ENCODE peak calls at places on chromosomes 16 and 17, in five cellular contexts. One of them, this sample, is unnamed.

GRCh38 chr17:27664606-27664965 is 33.6 kb downstream of the LGALS9 start:
- DNase-seq in GM04504: no peak
- DNase-seq in NCI-H774: no peak
- DNase-seq in glutamatergic neuron: no peak
- DNase-seq in cardiac muscle cell: no peak
- DNase-seq in this sample: no peak

GRCh38 chr17:76267051-76267576 is 2.0 kb downstream of the UBALD2 start:
- DNase-seq in NCI-H774: no peak
- DNase-seq in glutamatergic neuron: no peak
- DNase-seq in GM04504: no peak
- DNase-seq in cardiac muscle cell: no peak
- DNase-seq in this sample: no peak

GRCh38 chr17:62911106-62911505 is 54.9 kb upstream of the TANC2 start:
- DNase-seq in glutamatergic neuron: no peak
- DNase-seq in cardiac muscle cell: no peak
- DNase-seq in NCI-H774: no peak
- DNase-seq in GM04504: no peak
- DNase-seq in this sample: no peak

GRCh38 chr16:84278968-84279367 is 15.7 kb upstream of the WFDC1 start:
- DNase-seq in cardiac muscle cell: no peak
- DNase-seq in NCI-H774: no peak
- DNase-seq in GM04504: no peak
- DNase-seq in glutamatergic neuron: peak
- DNase-seq in this sample: no peak

GRCh38 chr17:51647873-51648272 is 387.5 kb downstream of the UTP18 start:
- DNase-seq in GM04504: no peak
- DNase-seq in cardiac muscle cell: no peak
- DNase-seq in glutamatergic neuron: no peak
- DNase-seq in NCI-H774: no peak
- DNase-seq in this sample: no peak

GRCh38 chr16:64138621-64139020 is 983.2 kb downstream of the CDH11 start:
- DNase-seq in cardiac muscle cell: no peak
- DNase-seq in GM04504: no peak
- DNase-seq in NCI-H774: no peak
- DNase-seq in glutamatergic neuron: no peak
- DNase-seq in this sample: no peak

GRCh38 chr16:48613061-48613957 is 3.3 kb upstream of the N4BP1 start:
- DNase-seq in glutamatergic neuron: no peak
- DNase-seq in cardiac muscle cell: peak
- DNase-seq in NCI-H774: no peak
- DNase-seq in GM04504: peak
- DNase-seq in this sample: peak

GRCh38 chr17:79654350-79654959 is 43.6 kb upstream of the RBFOX3 start:
- DNase-seq in cardiac muscle cell: no peak
- DNase-seq in GM04504: no peak
- DNase-seq in NCI-H774: no peak
- DNase-seq in glutamatergic neuron: no peak
- DNase-seq in this sample: no peak

GRCh38 chr16:17459903-17460521 is 10.7 kb downstream of the XYLT1 start:
- DNase-seq in glutamatergic neuron: no peak
- DNase-seq in cardiac muscle cell: no peak
- DNase-seq in NCI-H774: no peak
- DNase-seq in GM04504: no peak
- DNase-seq in this sample: no peak

GRCh38 chr17:79789943-79790804 is 6.7 kb downstream of the CBX8 start:
- DNase-seq in cardiac muscle cell: peak
- DNase-seq in glutamatergic neuron: peak
- DNase-seq in GM04504: no peak
- DNase-seq in NCI-H774: peak
- DNase-seq in this sample: no peak

GRCh38 chr17:73342057-73342522 is 30.3 kb upstream of the CDC42EP4 start:
- DNase-seq in cardiac muscle cell: peak
- DNase-seq in glutamatergic neuron: peak
- DNase-seq in NCI-H774: peak
- DNase-seq in GM04504: peak
- DNase-seq in this sample: no peak

GRCh38 chr17:57246257-57246656 is 10.1 kb upstream of the MSI2 start:
- DNase-seq in cardiac muscle cell: no peak
- DNase-seq in NCI-H774: no peak
- DNase-seq in glutamatergic neuron: no peak
- DNase-seq in GM04504: no peak
- DNase-seq in this sample: no peak

GRCh38 chr17:15498107-15498506 is 30.7 kb upstream of the CDRT4 start:
- DNase-seq in cardiac muscle cell: peak
- DNase-seq in NCI-H774: no peak
- DNase-seq in GM04504: no peak
- DNase-seq in glutamatergic neuron: peak
- DNase-seq in this sample: no peak

GRCh38 chr17:78991906-78992532 is 12.3 kb upstream of the LGALS3BP start:
- DNase-seq in NCI-H774: no peak
- DNase-seq in GM04504: no peak
- DNase-seq in glutamatergic neuron: no peak
- DNase-seq in cardiac muscle cell: no peak
- DNase-seq in this sample: no peak

GRCh38 chr17:83190601-83191387 is 111.4 kb downstream of the METRNL start:
- DNase-seq in NCI-H774: no peak
- DNase-seq in glutamatergic neuron: no peak
- DNase-seq in cardiac muscle cell: no peak
- DNase-seq in GM04504: no peak
- DNase-seq in this sample: no peak

GRCh38 chr17:20998571-20999043 is 44.2 kb downstream of the USP22 start:
- DNase-seq in NCI-H774: no peak
- DNase-seq in GM04504: no peak
- DNase-seq in cardiac muscle cell: no peak
- DNase-seq in glutamatergic neuron: no peak
- DNase-seq in this sample: no peak

GRCh38 chr16:66446737-66447136 is 19.6 kb downstream of the BEAN1 start:
- DNase-seq in cardiac muscle cell: no peak
- DNase-seq in NCI-H774: no peak
- DNase-seq in GM04504: no peak
- DNase-seq in glutamatergic neuron: no peak
- DNase-seq in this sample: no peak

GRCh38 chr17:57956311-57957119 is 1.3 kb upstream of the CUEDC1 start:
- DNase-seq in GM04504: no peak
- DNase-seq in NCI-H774: no peak
- DNase-seq in glutamatergic neuron: no peak
- DNase-seq in cardiac muscle cell: no peak
- DNase-seq in this sample: no peak

GRCh38 chr17:27762527-27763305 is 37.6 kb downstream of the NOS2 start:
- DNase-seq in NCI-H774: no peak
- DNase-seq in cardiac muscle cell: peak
- DNase-seq in GM04504: no peak
- DNase-seq in glutamatergic neuron: no peak
- DNase-seq in this sample: peak

GRCh38 chr17:1997587-1998425 is 27.3 kb downstream of the RTN4RL1 start:
- DNase-seq in GM04504: no peak
- DNase-seq in cardiac muscle cell: no peak
- DNase-seq in glutamatergic neuron: peak
- DNase-seq in NCI-H774: no peak
- DNase-seq in this sample: no peak

GRCh38 chr17:72952641-72953313 is 139.7 kb downstream of the SLC39A11 start:
- DNase-seq in glutamatergic neuron: no peak
- DNase-seq in cardiac muscle cell: no peak
- DNase-seq in GM04504: no peak
- DNase-seq in NCI-H774: no peak
- DNase-seq in this sample: no peak

GRCh38 chr16:62225675-62226074 is 189.4 kb upstream of the CDH8 start:
- DNase-seq in NCI-H774: no peak
- DNase-seq in glutamatergic neuron: peak
- DNase-seq in GM04504: no peak
- DNase-seq in cardiac muscle cell: peak
- DNase-seq in this sample: peak

GRCh38 chr17:44602390-44602789 is 45.1 kb downstream of the FZD2 start:
- DNase-seq in cardiac muscle cell: no peak
- DNase-seq in GM04504: no peak
- DNase-seq in glutamatergic neuron: no peak
- DNase-seq in NCI-H774: no peak
- DNase-seq in this sample: no peak

GRCh38 chr17:42276359-42276608 is at the start of gene STAT5B:
- DNase-seq in cardiac muscle cell: peak
- DNase-seq in GM04504: no peak
- DNase-seq in NCI-H774: peak
- DNase-seq in glutamatergic neuron: peak
- DNase-seq in this sample: peak

GRCh38 chr17:68349157-68349556 is 57.9 kb downstream of the ARSG start:
- DNase-seq in GM04504: no peak
- DNase-seq in glutamatergic neuron: no peak
- DNase-seq in cardiac muscle cell: no peak
- DNase-seq in NCI-H774: no peak
- DNase-seq in this sample: no peak

GRCh38 chr16:80674884-80675283 is 129.5 kb downstream of the CDYL2 start:
- DNase-seq in cardiac muscle cell: no peak
- DNase-seq in glutamatergic neuron: no peak
- DNase-seq in GM04504: no peak
- DNase-seq in NCI-H774: no peak
- DNase-seq in this sample: no peak

GRCh38 chr17:64920419-64921172 is 1.3 kb upstream of the LRRC37A3 start:
- DNase-seq in GM04504: no peak
- DNase-seq in glutamatergic neuron: no peak
- DNase-seq in NCI-H774: no peak
- DNase-seq in cardiac muscle cell: no peak
- DNase-seq in this sample: no peak

GRCh38 chr16:3065069-3065741 is at the start of gene IL32:
- DNase-seq in NCI-H774: no peak
- DNase-seq in cardiac muscle cell: peak
- DNase-seq in GM04504: peak
- DNase-seq in glutamatergic neuron: no peak
- DNase-seq in this sample: no peak

GRCh38 chr17:32784113-32784512 is 92.8 kb downstream of the MYO1D start:
- DNase-seq in NCI-H774: no peak
- DNase-seq in GM04504: no peak
- DNase-seq in glutamatergic neuron: no peak
- DNase-seq in cardiac muscle cell: no peak
- DNase-seq in this sample: no peak

This sample was measured in AML-193.